ENCODE peak calls at places on chromosomes 3 and 15, in seven cellular contexts. U is hepatocyte, W is endothelial cell, N is BJ, V is fibroblast of pulmonary artery, S is RWPE1, F is left ventricle myocardium inferior. C is an unnamed sample.

GRCh38 chr3:57952208-57952631 is 56.0 kb upstream of the FLNB start:
- DNase-seq in U (peak; percentile 79), W (no peak), F (peak; percentile 62), S (no peak), V (peak; percentile 96), N (no peak), C (no peak)

GRCh38 chr3:117793684-117794304 is 1084.2 kb downstream of the TUSC7 start:
- DNase-seq in S (no peak), N (no peak), F (no peak), U (no peak), W (no peak), V (no peak), C (no peak)

GRCh38 chr3:122577409-122578028 is at the start of gene PARP15:
- DNase-seq in S (no peak), F (no peak), N (no peak), U (no peak), W (peak; percentile 12), V (no peak), C (peak; percentile 14)

GRCh38 chr3:171904829-171905228 is 61.7 kb downstream of the TMEM212 start:
- DNase-seq in S (no peak), U (no peak), F (no peak), W (no peak), V (peak; percentile 15), N (no peak), C (no peak)

GRCh38 chr3:45227946-45228345 is 1.9 kb upstream of the TMEM158 start:
- DNase-seq in W (no peak), F (no peak), U (peak; percentile 30), S (no peak), N (no peak), V (no peak), C (no peak)

GRCh38 chr3:149401926-149402310 is 24.5 kb upstream of the TM4SF1 start:
- DNase-seq in W (no peak), F (no peak), N (no peak), U (no peak), V (peak; percentile 62), S (no peak), C (no peak)

GRCh38 chr3:45055411-45056143 is 29.5 kb downstream of the CLEC3B start:
- DNase-seq in V (peak; percentile 63), W (peak; percentile 32), F (no peak), U (no peak), S (no peak), N (peak; percentile 43), C (no peak)

GRCh38 chr3:181017690-181018089 is 28.2 kb upstream of the DNAJC19 start:
- DNase-seq in N (no peak), V (no peak), F (no peak), W (no peak), U (no peak), S (no peak), C (no peak)

GRCh38 chr3:127418560-127419099 is 130.8 kb upstream of the PRR20G start:
- DNase-seq in F (no peak), N (no peak), V (no peak), S (no peak), W (no peak), U (no peak), C (no peak)

GRCh38 chr15:95129589-95129988 is 898.2 kb downstream of the MCTP2 start:
- DNase-seq in U (no peak), N (peak; percentile 20), W (no peak), V (peak; percentile 58), F (peak; percentile 26), S (no peak), C (no peak)

GRCh38 chr3:107660316-107660976 is 137.7 kb downstream of the BBX start:
- DNase-seq in U (peak; percentile 57), F (no peak), W (no peak), S (no peak), N (peak; percentile 65), V (peak; percentile 79), C (no peak)

GRCh38 chr15:64746356-64746755 is 29.0 kb downstream of the RBPMS2 start:
- DNase-seq in S (no peak), F (no peak), W (no peak), V (no peak), N (no peak), U (no peak), C (no peak)

GRCh38 chr3:194661946-194662345 is 10.0 kb downstream of the LSG1 start:
- DNase-seq in U (no peak), S (no peak), W (no peak), F (no peak), N (no peak), V (no peak), C (no peak)

GRCh38 chr15:57706405-57707209 is at the start of gene POLR2M:
- DNase-seq in V (peak; percentile 100), U (peak; percentile 97), S (peak; percentile 97), N (peak; percentile 89), F (peak; percentile 95), W (peak; percentile 77), C (peak; percentile 96)

GRCh38 chr3:45078910-45079522 is 52.9 kb downstream of the CLEC3B start:
- DNase-seq in F (no peak), W (no peak), V (peak; percentile 73), N (no peak), S (no peak), U (no peak), C (no peak)

GRCh38 chr3:80537680-80538079 is 769.9 kb upstream of the ROBO1 start:
- DNase-seq in F (no peak), N (no peak), V (no peak), W (no peak), S (no peak), U (no peak), C (no peak)

GRCh38 chr3:69422751-69423150 is 36.9 kb upstream of the FRMD4B start:
- DNase-seq in V (peak; percentile 68), F (no peak), W (no peak), S (peak; percentile 46), N (no peak), U (no peak), C (no peak)

GRCh38 chr3:127679534-127680145 is 6.9 kb downstream of the ABTB1 start:
- DNase-seq in F (peak; percentile 9), W (peak; percentile 46), N (no peak), V (no peak), S (no peak), U (no peak), C (no peak)

GRCh38 chr3:112738366-112738765 is 97.4 kb upstream of the CCDC80 start:
- DNase-seq in F (no peak), N (no peak), S (no peak), W (no peak), U (no peak), V (peak; percentile 38), C (no peak)

DNA sequence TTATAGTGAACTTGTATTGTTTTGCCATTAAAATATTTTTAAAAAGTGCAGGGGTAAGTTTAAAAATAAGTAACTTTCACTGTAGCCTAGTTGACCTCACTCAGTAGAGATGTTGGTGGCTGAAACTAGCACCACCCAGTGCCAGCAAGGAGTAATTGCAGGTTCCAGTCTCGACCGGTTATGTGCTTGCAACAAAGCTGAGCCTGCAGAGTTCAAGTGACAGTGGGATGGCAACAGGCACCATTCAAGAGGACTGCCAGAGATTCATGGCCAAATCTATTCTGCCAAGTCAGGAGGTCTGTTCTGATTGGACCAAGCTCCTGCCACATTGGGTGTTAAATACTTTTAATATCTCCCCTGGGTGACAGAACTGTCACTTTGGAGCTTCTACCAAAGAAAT is 2.7 kb downstream of the ADAMTS7 start:
- DNase-seq in U (no peak), V (peak; percentile 59), F (peak; percentile 58), W (no peak), N (no peak), S (peak; percentile 42), C (peak; percentile 20)
- TF ChIP-seq CTCF in U (peak; percentile 38), V (peak; percentile 57), F (peak; percentile 74), W (peak; percentile 62), N (peak; percentile 53), S (peak; percentile 62), C (peak; percentile 36)

GRCh38 chr3:154954750-154955149 is 125.4 kb upstream of the MME start:
- DNase-seq in S (peak; percentile 31), N (no peak), U (peak; percentile 48), V (peak; percentile 87), W (no peak), F (no peak), C (no peak)
- TF ChIP-seq CTCF in S (peak; percentile 8), N (peak; percentile 58), U (peak; percentile 55), V (peak; percentile 79), W (no peak), F (peak; percentile 20), C (peak; percentile 37)

GRCh38 chr3:22729981-22730380 is 473.1 kb upstream of the UBE2E2 start:
- DNase-seq in W (peak; percentile 8), U (peak; percentile 8), N (no peak), S (no peak), V (peak; percentile 11), F (no peak), C (peak; percentile 4)
- TF ChIP-seq CTCF in W (peak; percentile 56), U (peak; percentile 44), N (no peak), S (peak; percentile 19), V (peak; percentile 24), F (peak; percentile 23), C (no peak)

DNA sequence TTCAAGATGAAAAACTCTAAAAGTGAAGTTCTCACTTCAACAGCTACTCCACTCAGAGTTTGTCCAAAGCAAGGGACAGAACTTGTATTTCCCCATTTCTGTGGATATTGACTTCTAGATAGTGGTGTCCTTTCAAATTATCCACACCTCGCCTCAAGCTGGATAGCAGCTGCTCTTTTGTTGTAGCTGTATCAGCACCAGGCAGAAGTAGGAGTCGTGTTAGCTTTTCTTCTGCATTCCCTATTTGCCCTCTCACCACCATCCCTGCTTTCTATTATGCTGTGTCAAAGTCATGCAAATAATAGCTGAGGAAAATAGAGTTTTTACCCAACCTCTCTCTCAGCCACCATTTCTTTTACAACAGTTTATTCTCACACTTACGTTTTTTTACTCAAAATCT is 303.8 kb downstream of the EPHA3 start:
- DNase-seq in F (no peak), N (no peak), U (no peak), V (no peak), S (no peak), W (no peak), C (no peak)
- TF ChIP-seq CTCF in F (no peak), N (no peak), U (no peak), V (no peak), S (no peak), W (no peak), C (no peak)

GRCh38 chr15:70560617-70561328 is 202.6 kb downstream of the UACA start:
- DNase-seq in V (no peak), W (no peak), F (no peak), U (no peak), N (no peak), S (no peak), C (no peak)
- TF ChIP-seq CTCF in V (no peak), W (no peak), F (no peak), U (peak; percentile 5), N (no peak), S (no peak), C (no peak)

C was measured in Calu3.